ENCODE peak calls at places on chromosome 9, in six cellular contexts. C, O, X, E, P and I are unnamed samples.

GRCh38 chr9:127030814-127031740 is 91.4 kb downstream of the ANGPTL2 start:
- DNase-seq in C (no peak), O (no peak), X (no peak), E (no peak), P (no peak), I (no peak)

GRCh38 chr9:95770653-95771131 is 104.8 kb upstream of the ERCC6L2 start:
- DNase-seq in C (peak; percentile 86), O (no peak), X (no peak), E (no peak), P (no peak), I (no peak)

GRCh38 chr9:134643306-134643705 is 1.7 kb downstream of the COL5A1 start:
- DNase-seq in C (no peak), O (no peak), X (no peak), E (no peak), P (no peak), I (no peak)

GRCh38 chr9:89497978-89498844 is at the start of gene SEMA4D:
- DNase-seq in C (peak; percentile 89), O (peak; percentile 85), X (no peak), E (peak; percentile 68), P (peak; percentile 44), I (peak; percentile 77)

GRCh38 chr9:125659954-125660353 is 47.1 kb downstream of the MAPKAP1 start:
- DNase-seq in C (no peak), O (no peak), X (no peak), E (no peak), P (no peak), I (peak; percentile 67)

GRCh38 chr9:29440449-29440848 is 1867.2 kb upstream of the C9orf72 start:
- DNase-seq in C (no peak), O (no peak), X (no peak), E (no peak), P (no peak), I (no peak)

GRCh38 chr9:128882677-128883590 is 1.0 kb downstream of the LRRC8A start:
- DNase-seq in C (peak; percentile 74), O (no peak), X (no peak), E (no peak), P (no peak), I (no peak)

GRCh38 chr9:16278420-16278999 is 592.0 kb downstream of the BNC2 start:
- DNase-seq in C (peak; percentile 21), O (no peak), X (no peak), E (no peak), P (no peak), I (no peak)

GRCh38 chr9:93059097-93059959 is 827 bp downstream of the SUSD3 start:
- DNase-seq in C (peak; percentile 65), O (no peak), X (no peak), E (peak; percentile 35), P (no peak), I (peak; percentile 57)

GRCh38 chr9:17349816-17350215 is 215.0 kb downstream of the CNTLN start:
- DNase-seq in C (no peak), O (no peak), X (no peak), E (no peak), P (no peak), I (no peak)

GRCh38 chr9:8489845-8490244 is 690.3 kb upstream of the DMAC1 start:
- DNase-seq in C (no peak), O (no peak), X (no peak), E (no peak), P (no peak), I (no peak)

GRCh38 chr9:92035687-92036410 is 79.4 kb downstream of the SPTLC1 start:
- DNase-seq in C (no peak), O (no peak), X (no peak), E (no peak), P (no peak), I (no peak)

GRCh38 chr9:76203373-76203772 is 190.9 kb downstream of the RFK start:
- DNase-seq in C (no peak), O (peak; percentile 76), X (no peak), E (no peak), P (no peak), I (no peak)

GRCh38 chr9:137201205-137201868 is 796 bp upstream of the TPRN start:
- DNase-seq in C (no peak), O (no peak), X (no peak), E (no peak), P (no peak), I (no peak)

GRCh38 chr9:128214571-128215490 is 11.7 kb downstream of the DNM1 start:
- DNase-seq in C (no peak), O (peak; percentile 61), X (no peak), E (no peak), P (no peak), I (no peak)

GRCh38 chr9:92763721-92764380 is 782 bp downstream of the BICD2 start:
- DNase-seq in C (peak; percentile 80), O (peak; percentile 71), X (no peak), E (peak; percentile 33), P (no peak), I (peak; percentile 57)

GRCh38 chr9:15249042-15249818 is 57.8 kb downstream of the TTC39B start:
- DNase-seq in C (peak; percentile 84), O (no peak), X (no peak), E (no peak), P (no peak), I (no peak)

GRCh38 chr9:77944556-77945261 is 86.9 kb downstream of the GNAQ start:
- DNase-seq in C (peak; percentile 74), O (peak; percentile 71), X (no peak), E (no peak), P (no peak), I (no peak)

GRCh38 chr9:77951369-77951768 is 80.2 kb downstream of the GNAQ start:
- DNase-seq in C (no peak), O (no peak), X (no peak), E (no peak), P (no peak), I (no peak)

GRCh38 chr9:77943053-77943452 is 88.6 kb downstream of the GNAQ start:
- DNase-seq in C (no peak), O (no peak), X (no peak), E (no peak), P (no peak), I (no peak)

GRCh38 chr9:77945798-77946197 is 85.8 kb downstream of the GNAQ start:
- DNase-seq in C (no peak), O (no peak), X (no peak), E (no peak), P (no peak), I (no peak)

DNA sequence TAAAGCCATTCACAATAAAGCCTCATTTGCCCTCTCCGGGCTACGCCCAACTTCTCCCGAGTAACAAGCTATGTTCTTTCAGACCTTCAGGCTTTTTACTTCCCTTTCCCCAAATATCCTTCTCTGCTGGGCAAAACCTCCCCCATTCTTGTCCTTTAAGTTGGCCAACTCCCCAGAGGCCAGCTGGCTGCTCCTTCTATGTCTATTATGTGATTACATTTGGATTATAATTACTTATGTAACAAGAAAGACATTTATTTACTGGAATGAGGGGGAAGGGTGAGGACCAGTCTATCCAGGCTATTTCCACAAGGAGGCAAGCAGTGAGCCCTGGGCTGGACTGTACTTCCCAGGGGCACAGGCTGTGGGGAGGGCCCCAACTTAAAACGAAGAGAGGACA is 84.6 kb downstream of the GNAQ start:
- DNase-seq in C (no peak), O (no peak), X (no peak), E (no peak), P (no peak), I (no peak)
- TF ChIP-seq CTCF in C (no peak), O (no peak), X (no peak), E (no peak), P (no peak), I (no peak)

DNA sequence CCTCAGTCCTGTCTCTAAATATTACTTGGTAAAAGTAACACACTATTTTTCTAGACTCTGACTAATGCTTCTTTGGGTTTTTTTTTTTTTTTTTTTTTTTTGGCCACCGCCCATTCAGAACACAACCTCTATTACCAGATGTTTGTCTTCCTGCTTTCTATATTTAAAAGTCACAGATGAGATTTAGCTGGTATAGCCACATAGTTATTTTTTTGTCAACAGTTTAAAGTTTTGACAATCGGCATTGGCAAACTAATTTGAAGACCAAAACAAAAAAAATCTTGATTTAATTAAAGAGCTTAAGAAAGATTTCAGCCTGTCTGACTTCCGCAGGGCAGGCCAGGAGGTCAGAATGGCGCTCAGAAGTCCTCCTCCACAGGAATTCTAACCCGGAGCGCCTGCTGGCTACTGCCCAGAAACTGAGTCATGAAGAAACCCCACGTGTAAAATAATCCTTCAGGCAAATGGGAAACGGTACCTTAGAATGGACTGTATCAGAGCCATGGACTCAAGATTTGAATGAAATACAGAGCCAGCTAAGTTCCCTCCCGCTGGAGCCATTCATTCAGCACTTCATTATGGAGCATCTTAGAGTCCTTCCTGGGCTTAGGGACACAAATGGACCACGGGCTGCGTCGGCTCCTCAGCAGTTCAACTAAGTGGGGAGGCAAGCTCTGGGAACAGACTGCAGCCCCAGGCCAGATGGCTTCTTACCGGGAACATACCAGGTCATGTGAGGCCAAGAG is 55.6 kb downstream of the PTPDC1 start:
- DNase-seq in C (no peak), O (peak; percentile 80), X (no peak), E (no peak), P (peak; percentile 72), I (no peak)
- H3K4me3 ChIP-seq in C (no peak overlapping the region), O (no peak overlapping the region), X (no peak overlapping the region), E (no peak overlapping the region), P (no peak overlapping the region), I (no peak overlapping the region)

DNA sequence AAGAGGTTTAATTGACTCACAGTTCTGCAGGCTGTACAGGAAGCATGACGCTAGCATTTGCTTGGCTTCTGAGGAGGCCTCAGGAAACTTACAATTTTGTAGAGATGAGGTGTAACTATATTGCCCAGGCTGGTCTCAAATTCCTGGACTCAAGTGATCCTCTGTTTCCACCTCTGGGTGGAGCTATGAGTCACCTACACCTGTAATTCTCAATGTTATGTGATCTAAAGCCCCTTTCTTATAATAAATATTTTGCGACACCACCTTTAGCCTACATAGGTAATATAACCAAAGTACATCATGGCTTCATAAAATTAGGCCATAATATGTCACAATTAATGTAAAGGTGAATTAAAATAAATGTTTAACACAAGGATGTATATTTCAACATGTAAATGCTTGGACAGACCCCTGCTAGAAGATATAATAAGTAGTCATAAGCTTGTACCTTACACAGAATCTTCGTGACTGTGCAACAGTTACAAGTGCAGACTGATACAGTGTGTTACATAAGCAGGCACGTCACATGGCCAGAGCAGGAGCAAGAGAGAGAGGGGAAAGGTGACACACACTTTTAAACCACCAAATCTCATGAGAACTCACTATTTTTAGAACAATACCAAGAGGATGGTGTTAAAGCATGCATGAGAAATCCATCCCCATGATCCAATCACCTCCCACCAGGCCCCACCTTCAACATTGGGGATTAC is 29.8 kb upstream of the SPINK4 start:
- DNase-seq in C (no peak), O (no peak), X (no peak), E (no peak), P (no peak), I (no peak)
- TF ChIP-seq CTCF in C (peak; percentile 51), O (no peak), X (no peak), E (no peak), P (no peak), I (no peak)

DNA sequence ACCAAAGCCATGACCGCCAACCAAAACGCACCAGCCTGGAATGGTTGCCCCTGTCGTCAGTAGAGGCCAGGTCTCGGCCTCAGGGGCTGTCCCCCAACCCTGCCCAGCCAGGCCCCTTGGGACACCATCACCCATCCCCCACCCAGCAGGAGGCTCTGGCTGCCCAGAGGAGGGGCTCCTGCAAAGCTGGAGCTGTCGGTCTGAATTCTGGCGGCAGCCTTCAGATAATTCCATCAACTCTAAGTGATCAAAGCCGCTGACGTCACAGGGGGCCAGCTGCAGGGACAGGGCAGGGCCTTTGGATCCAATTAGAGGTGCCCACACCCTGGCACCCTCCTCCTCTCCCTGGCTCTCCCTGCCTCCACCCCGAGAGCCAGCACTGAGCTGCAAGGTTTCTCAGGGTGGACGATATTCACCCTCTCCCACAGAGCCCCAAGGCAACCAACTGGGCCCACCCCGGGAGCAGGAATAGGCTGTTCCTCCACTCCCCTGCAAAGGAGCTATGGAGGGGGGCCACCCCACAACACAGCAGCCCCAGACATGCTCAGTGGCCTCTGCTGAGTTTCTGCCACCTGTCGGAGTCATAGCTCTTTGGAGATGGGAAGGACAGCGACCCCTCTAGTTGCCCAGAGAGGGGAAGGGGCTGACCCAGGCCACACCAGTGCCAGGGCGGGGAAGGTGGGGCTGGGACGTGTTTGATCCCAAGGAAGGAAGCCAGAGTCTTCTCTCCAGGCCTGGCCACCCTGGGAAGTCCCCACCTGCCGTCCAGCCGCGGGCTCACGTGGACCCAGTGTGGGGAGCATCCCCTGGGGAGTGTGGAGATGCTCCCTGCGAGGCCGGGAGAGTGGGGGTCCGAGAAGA is 78.4 kb downstream of the NTNG2 start:
- DNase-seq in C (peak; percentile 51), O (peak; percentile 64), X (no peak), E (no peak), P (no peak), I (no peak)
- H3K4me3 ChIP-seq in C (peak overlapping the region; percentile 60), O (peak overlapping the region; percentile 56), X (no peak overlapping the region), E (peak overlapping the region; percentile 41), P (peak overlapping the region; percentile 78), I (no peak overlapping the region)